ENCODE peak calls at places on chromosomes 16 and 17, in four cellular contexts. G is left ventricle myocardium inferior, V is ascending aorta, W is gastrocnemius medialis. I is an unnamed sample.

GRCh38 chr16:83714286-83714685 is 93.5 kb upstream of the HSBP1 start:
- DNase-seq in G (no peak), W (no peak), V (no peak), I (no peak)

GRCh38 chr16:87236516-87237115 is 80.6 kb downstream of the C16orf95 start:
- DNase-seq in V (no peak), W (no peak), G (no peak), I (no peak)

GRCh38 chr16:87492721-87493554 is at the start of gene ZCCHC14:
- DNase-seq in G (peak), V (peak), W (peak), I (peak)

GRCh38 chr17:17783121-17783824 is 53.5 kb downstream of the SREBF1 start:
- DNase-seq in W (peak), V (no peak), G (peak), I (peak)

GRCh38 chr16:1525871-1526607 is 7.4 kb upstream of the TMEM204 start:
- DNase-seq in W (no peak), G (no peak), V (no peak), I (no peak)

GRCh38 chr16:50584033-50584722 is 36.0 kb downstream of the NKD1 start:
- DNase-seq in W (no peak), G (no peak), V (no peak), I (no peak)

GRCh38 chr17:21176996-21177395 is 37.0 kb downstream of the TMEM11 start:
- DNase-seq in G (no peak), V (no peak), W (no peak), I (no peak)

GRCh38 chr16:68264128-68265077 is at the start of gene SLC7A6:
- DNase-seq in G (peak), V (peak), W (peak), I (peak)

GRCh38 chr17:79749156-79749815 is 18.5 kb downstream of the ENPP7 start:
- DNase-seq in V (no peak), G (no peak), W (no peak), I (no peak)

GRCh38 chr17:16106161-16106891 is 106.7 kb downstream of the TTC19 start:
- DNase-seq in G (no peak), V (no peak), W (no peak), I (peak)

GRCh38 chr16:83727018-83727417 is 80.8 kb upstream of the HSBP1 start:
- DNase-seq in G (no peak), V (no peak), W (no peak), I (no peak)

GRCh38 chr16:4612977-4613635 is 1.6 kb downstream of the UBALD1 start:
- DNase-seq in G (no peak), W (no peak), V (no peak), I (no peak)

GRCh38 chr16:87803385-87803784 is 37.6 kb upstream of the KLHDC4 start:
- DNase-seq in G (no peak), V (no peak), W (no peak), I (no peak)

GRCh38 chr17:43905400-43905984 is 1.8 kb downstream of the MPP2 start:
- DNase-seq in V (no peak), W (no peak), G (no peak), I (no peak)

GRCh38 chr16:49268667-49269066 is 13.0 kb downstream of the CBLN1 start:
- DNase-seq in G (no peak), W (no peak), V (no peak), I (no peak)

GRCh38 chr17:77824780-77825280 is 133.7 kb upstream of the TNRC6C start:
- DNase-seq in G (no peak), W (no peak), V (no peak), I (no peak)

GRCh38 chr16:27444015-27444414 is 42.0 kb downstream of the IL21R start:
- DNase-seq in W (no peak), V (no peak), G (no peak), I (no peak)

GRCh38 chr16:87431926-87432325 is 39.8 kb downstream of the MAP1LC3B start:
- DNase-seq in W (no peak), G (no peak), V (no peak), I (no peak)

GRCh38 chr17:36089888-36090836 is at the start of gene CCL3:
- DNase-seq in G (no peak), V (no peak), W (no peak), I (no peak)

GRCh38 chr17:17926840-17927449 is 45.3 kb downstream of the TOM1L2 start:
- DNase-seq in G (no peak), W (no peak), V (no peak), I (no peak)

GRCh38 chr16:1311738-1312458 is 2.5 kb downstream of the UBE2I start:
- DNase-seq in V (no peak), G (peak), W (no peak), I (no peak)

GRCh38 chr16:1602285-1602684 is 9.6 kb downstream of the IFT140 start:
- DNase-seq in G (no peak), W (no peak), V (no peak), I (no peak)

GRCh38 chr17:13202835-13203234 is 185.0 kb upstream of the ELAC2 start:
- DNase-seq in G (no peak), W (no peak), V (no peak), I (no peak)

GRCh38 chr16:303760-304505 is 21.0 kb downstream of the PDIA2 start:
- DNase-seq in W (no peak), G (no peak), V (no peak), I (no peak)

GRCh38 chr17:71118039-71118438 is 948.7 kb downstream of the KCNJ2 start:
- DNase-seq in V (no peak), W (no peak), G (no peak), I (peak)

GRCh38 chr16:77788196-77789084 is at the start of gene VAT1L:
- DNase-seq in V (no peak), W (no peak), G (peak), I (no peak)

GRCh38 chr17:2634361-2634960 is 41.0 kb downstream of the PAFAH1B1 start:
- DNase-seq in G (no peak), W (peak), V (no peak), I (peak)

GRCh38 chr17:39244016-39244599 is 18.4 kb upstream of the STAC2 start:
- DNase-seq in V (no peak), G (no peak), W (no peak), I (no peak)

GRCh38 chr17:80751070-80751459 is 206.4 kb downstream of the RPTOR start:
- DNase-seq in W (peak), G (no peak), V (no peak), I (no peak)

GRCh38 chr17:39688475-39688835 is 598 bp upstream of the PGAP3 start:
- DNase-seq in V (no peak), W (no peak), G (no peak), I (no peak)

GRCh38 chr17:19311421-19312215 is 50.9 kb downstream of the B9D1 start:
- DNase-seq in G (no peak), W (no peak), V (no peak), I (no peak)

DNA sequence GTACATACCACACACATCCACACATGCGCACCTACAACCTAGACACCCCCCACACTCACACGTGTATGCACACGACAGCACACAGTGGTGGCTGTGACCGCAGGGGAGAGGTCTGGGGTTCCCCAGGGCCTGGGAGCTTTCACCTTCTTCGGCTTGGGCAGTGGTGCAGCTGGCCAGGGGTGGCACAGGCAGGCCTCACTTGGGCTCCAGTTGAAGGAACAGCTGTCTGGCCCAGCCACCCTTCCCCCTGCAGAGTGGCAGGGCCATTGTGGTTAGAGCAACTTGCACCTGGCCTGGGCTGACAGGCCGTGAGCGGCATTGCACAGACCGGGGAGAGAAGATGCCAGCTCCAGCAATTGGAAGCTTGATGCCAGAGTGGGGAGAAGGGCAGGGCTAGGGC is 114.5 kb upstream of the GSE1 start:
- DNase-seq in G (no peak), V (no peak), W (peak), I (no peak)
- H3K4me3 ChIP-seq in G (no peak), V (no peak), W (no peak), I (no peak)

GRCh38 chr16:11092788-11093577 is 148.6 kb downstream of the CLEC16A start:
- DNase-seq in G (no peak), V (no peak), W (no peak), I (no peak)

GRCh38 chr16:11088432-11088794 is 144.0 kb downstream of the CLEC16A start:
- DNase-seq in G (no peak), V (no peak), W (no peak), I (no peak)

GRCh38 chr16:11093578-11094074 is 149.3 kb downstream of the CLEC16A start:
- DNase-seq in W (no peak), V (no peak), G (no peak), I (no peak)

GRCh38 chr16:11089504-11090124 is 145.2 kb downstream of the CLEC16A start:
- DNase-seq in V (no peak), W (no peak), G (no peak), I (no peak)

DNA sequence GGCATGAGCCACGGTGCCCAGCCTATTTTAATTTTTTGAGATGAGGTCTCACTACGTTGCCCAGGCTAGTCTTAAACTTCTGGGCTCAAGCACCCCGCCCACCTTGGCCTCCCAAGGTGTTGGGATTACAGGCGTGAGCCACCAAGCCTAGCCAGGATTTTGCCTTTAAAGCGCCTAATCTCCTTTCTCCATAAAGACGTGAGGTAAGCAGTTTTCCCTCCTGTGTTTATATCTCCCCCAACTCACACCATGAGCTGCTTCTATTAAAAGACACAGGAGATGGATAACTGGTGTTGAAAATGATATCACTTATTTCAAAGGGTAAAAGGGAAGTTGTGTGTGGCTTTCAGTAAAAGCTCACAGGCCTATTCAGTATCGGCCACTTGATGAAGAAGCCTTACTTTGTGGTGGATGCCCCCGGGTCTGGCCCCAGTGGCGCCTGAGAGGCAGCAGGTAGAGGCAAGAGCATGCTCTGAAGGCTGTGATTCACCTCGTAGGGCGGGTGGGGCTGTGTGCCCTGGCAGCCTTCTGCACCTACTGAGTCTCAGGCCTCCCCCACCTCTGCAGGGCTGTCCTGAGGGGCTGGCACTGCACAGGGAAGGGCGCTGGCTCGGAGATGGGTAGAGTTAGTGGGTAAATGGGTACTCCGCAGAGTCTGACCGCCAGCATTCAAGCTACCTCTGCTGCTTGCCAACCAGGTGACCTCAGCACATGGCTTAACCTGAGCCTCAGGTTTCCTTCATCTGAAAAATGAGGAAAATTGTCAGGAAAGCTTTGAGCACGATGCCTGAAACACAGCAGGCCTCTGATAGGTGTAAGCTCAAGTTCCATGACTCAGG is 146.8 kb downstream of the CLEC16A start:
- DNase-seq in W (no peak), V (no peak), G (no peak), I (no peak)
- H3K4me3 ChIP-seq in W (no peak), V (no peak), G (no peak), I (no peak)

GRCh38 chr16:54454616-54455015 is 168.0 kb upstream of the IRX3 start:
- DNase-seq in V (no peak), W (no peak), G (no peak), I (no peak)
- H3K4me3 ChIP-seq in V (no peak), W (no peak), G (no peak), I (no peak)

GRCh38 chr17:72724375-72724774 is 368.1 kb downstream of the SLC39A11 start:
- DNase-seq in V (no peak), W (no peak), G (no peak), I (no peak)

GRCh38 chr17:72725432-72726068 is 366.9 kb downstream of the SLC39A11 start:
- DNase-seq in G (peak), V (no peak), W (no peak), I (peak)

GRCh38 chr17:72730091-72730490 is 362.4 kb downstream of the SLC39A11 start:
- DNase-seq in W (no peak), G (no peak), V (no peak), I (peak)

GRCh38 chr17:72726936-72727335 is 365.6 kb downstream of the SLC39A11 start:
- DNase-seq in V (no peak), W (no peak), G (no peak), I (peak)
- H3K4me3 ChIP-seq in V (no peak), W (no peak), G (no peak), I (no peak)

DNA sequence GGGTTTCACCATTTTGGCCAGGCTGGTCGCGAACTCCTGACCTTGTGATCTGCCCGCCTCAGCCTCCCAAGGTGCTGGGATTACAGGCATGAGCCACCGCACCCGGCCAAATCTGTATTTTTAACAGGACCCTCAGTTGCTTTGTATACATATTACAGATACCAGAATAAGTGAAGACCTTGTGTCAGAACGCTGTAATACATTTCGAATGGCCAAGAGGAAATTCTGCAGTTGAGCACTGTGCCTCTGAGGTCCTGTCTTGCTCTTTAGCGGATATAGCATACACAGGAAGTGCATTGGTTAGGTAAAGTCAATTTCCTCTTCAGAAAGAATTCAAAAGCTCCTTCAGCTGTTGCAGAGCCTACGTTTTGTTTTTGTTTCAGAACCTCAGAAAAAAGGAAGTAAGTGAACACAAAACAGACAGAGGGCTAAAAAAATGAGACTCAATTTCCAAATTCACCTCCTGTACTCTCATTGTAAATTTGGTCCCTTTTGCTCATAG is 15.7 kb downstream of the CRLF3 start:
- DNase-seq in G (no peak), V (no peak), W (no peak), I (peak)
- H3K4me3 ChIP-seq in G (no peak), V (no peak), W (no peak), I (no peak)

GRCh38 chr16:30882429-30883310 is 11.2 kb downstream of the BCL7C start:
- DNase-seq in W (no peak), V (no peak), G (no peak), I (peak)

GRCh38 chr16:30875881-30876791 is 17.7 kb downstream of the BCL7C start:
- DNase-seq in G (no peak), V (no peak), W (no peak), I (peak)

GRCh38 chr16:30874821-30875717 is 18.8 kb downstream of the BCL7C start:
- DNase-seq in V (peak), W (peak), G (peak), I (peak)

GRCh38 chr16:30874244-30874820 is 19.5 kb downstream of the BCL7C start:
- DNase-seq in W (no peak), V (no peak), G (no peak), I (no peak)

DNA sequence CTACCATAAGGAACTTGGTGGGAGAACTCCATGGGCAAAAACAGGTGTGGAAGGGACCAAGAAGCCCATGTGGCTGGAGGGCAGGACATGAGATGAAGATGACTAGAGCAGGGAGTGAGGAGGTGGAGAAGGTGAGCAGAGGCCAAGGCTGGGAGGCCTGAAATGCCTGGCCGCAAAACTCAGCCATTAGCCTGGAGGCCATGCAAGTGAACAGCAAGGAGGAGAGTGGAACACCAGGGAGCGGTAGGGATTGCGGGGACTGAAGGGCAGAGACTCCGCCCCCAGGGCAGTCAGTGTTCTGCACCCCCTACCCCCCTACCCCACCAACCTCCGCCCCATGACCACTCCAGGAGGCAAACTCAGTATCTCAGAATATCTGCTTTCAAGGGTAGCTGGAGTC is 17.0 kb downstream of the BCL7C start:
- DNase-seq in W (no peak), G (no peak), V (no peak), I (peak)
- H3K4me3 ChIP-seq in W (peak), G (peak), V (peak), I (no peak)

DNA sequence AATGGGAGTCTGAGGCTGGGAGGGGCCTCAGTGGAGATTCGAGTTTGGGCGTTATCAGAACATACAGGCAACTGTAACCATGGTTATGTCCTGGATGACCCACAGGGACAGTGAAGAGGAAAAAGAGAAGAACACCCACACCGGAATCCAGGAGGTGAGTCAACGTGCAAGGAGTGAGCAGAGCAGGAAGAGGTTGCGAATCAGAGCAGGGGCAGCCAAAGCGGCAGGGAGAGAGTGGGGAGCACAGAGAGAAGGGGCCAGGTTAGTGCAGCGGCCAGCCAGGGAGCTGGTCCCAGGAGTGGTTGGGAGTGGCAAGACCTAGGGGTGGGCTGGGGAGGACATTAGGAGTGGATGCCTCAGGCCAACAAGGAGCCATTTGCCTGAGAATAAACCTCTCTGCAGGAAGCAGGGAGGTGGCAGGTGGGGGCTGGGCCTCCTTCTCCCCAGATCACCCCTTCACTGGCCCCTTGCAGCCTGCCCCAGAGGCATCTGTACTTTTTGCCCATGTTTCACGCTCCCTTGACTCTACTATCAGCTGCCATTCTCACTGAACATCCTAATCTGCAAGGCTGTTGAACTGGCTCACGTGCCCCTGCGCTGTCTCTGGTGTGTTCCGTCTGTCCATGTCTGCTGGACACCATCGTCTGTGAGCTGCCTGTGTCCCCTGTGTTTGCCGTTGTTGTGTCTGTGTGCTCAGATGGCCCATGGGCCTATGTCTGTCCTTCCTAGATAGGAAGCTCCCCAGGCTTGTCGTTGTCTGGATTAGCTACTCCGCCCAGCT is 5.1 kb downstream of the KRT13 start:
- DNase-seq in G (no peak), W (no peak), V (no peak), I (no peak)
- H3K4me3 ChIP-seq in G (no peak), W (no peak), V (no peak), I (no peak)